ENCODE peak calls at places on chromosome 12, in four cellular contexts. U is spleen, R is uterus, Q is heart left ventricle. O is an unnamed sample.

GRCh38 chr12:107079172-107080011 is 14.0 kb downstream of the CRY1 start:
- DNase-seq in U (no peak), R (no peak), Q (no peak), O (no peak)

GRCh38 chr12:87848248-87848868 is 180.8 kb downstream of the C12orf50 start:
- DNase-seq in U (no peak), R (no peak), Q (no peak), O (no peak)

GRCh38 chr12:58285551-58285950 is 344.2 kb downstream of the ATP23 start:
- DNase-seq in U (no peak), R (no peak), Q (no peak), O (no peak)

GRCh38 chr12:113299619-113300237 is 35.2 kb downstream of the SLC8B1 start:
- DNase-seq in U (no peak), R (peak; percentile 49), Q (peak; percentile 57), O (no peak)

GRCh38 chr12:65494537-65494936 is 216.1 kb downstream of the MSRB3 start:
- DNase-seq in U (no peak), R (no peak), Q (no peak), O (no peak)

GRCh38 chr12:8913702-8914032 is 642 bp upstream of the PHC1 start:
- DNase-seq in U (no peak), R (no peak), Q (no peak), O (no peak)

GRCh38 chr12:93154753-93155475 is 222.8 kb upstream of the NUDT4 start:
- DNase-seq in U (no peak), R (no peak), Q (no peak), O (no peak)

GRCh38 chr12:14664434-14665023 is 31.9 kb downstream of the GUCY2C start:
- DNase-seq in U (no peak), R (peak; percentile 34), Q (no peak), O (no peak)

GRCh38 chr12:73547421-73547820 is 990.2 kb upstream of the ATXN7L3B start:
- DNase-seq in U (no peak), R (no peak), Q (no peak), O (no peak)

GRCh38 chr12:98188649-98189048 is 326.7 kb upstream of the TMPO start:
- DNase-seq in U (no peak), R (no peak), Q (no peak), O (no peak)

GRCh38 chr12:128240745-128241144 is 26.2 kb upstream of the TMEM132C start:
- DNase-seq in U (no peak), R (no peak), Q (no peak), O (no peak)

GRCh38 chr12:85279449-85280137 is 427 bp upstream of the ALX1 start:
- DNase-seq in U (no peak), R (no peak), Q (no peak), O (no peak)

GRCh38 chr12:28539691-28540323 is 349.6 kb downstream of the CCDC91 start:
- DNase-seq in U (no peak), R (no peak), Q (no peak), O (no peak)

GRCh38 chr12:10189653-10190052 is 10.8 kb downstream of the TMEM52B start:
- DNase-seq in U (no peak), R (no peak), Q (no peak), O (no peak)

GRCh38 chr12:49707127-49707811 is at the start of gene FMNL3:
- DNase-seq in U (peak; percentile 100), R (peak; percentile 97), Q (peak; percentile 99), O (peak; percentile 96)

GRCh38 chr12:106282457-106283097 is 20.0 kb upstream of the TCP11L2 start:
- DNase-seq in U (peak; percentile 81), R (peak; percentile 61), Q (no peak), O (peak; percentile 29)

GRCh38 chr12:45575417-45575816 is 154.1 kb upstream of the ARID2 start:
- DNase-seq in U (no peak), R (no peak), Q (no peak), O (no peak)

GRCh38 chr12:51994539-51994820 is 12.3 kb upstream of the TAMALIN start:
- DNase-seq in U (no peak), R (no peak), Q (no peak), O (no peak)

GRCh38 chr12:103858953-103859601 is 18.0 kb upstream of the NT5DC3 start:
- DNase-seq in U (no peak), R (peak; percentile 93), Q (peak; percentile 31), O (no peak)

GRCh38 chr12:100348657-100349454 is 8.0 kb upstream of the SLC17A8 start:
- DNase-seq in U (no peak), R (no peak), Q (no peak), O (no peak)

GRCh38 chr12:67519824-67520433 is 128.6 kb upstream of the DYRK2 start:
- DNase-seq in U (no peak), R (no peak), Q (no peak), O (no peak)

GRCh38 chr12:51217133-51217967 is 512 bp downstream of the POU6F1 start:
- DNase-seq in U (peak; percentile 90), R (peak; percentile 60), Q (peak; percentile 61), O (peak; percentile 75)

GRCh38 chr12:96070670-96071279 is 35.4 kb upstream of the LTA4H start:
- DNase-seq in U (no peak), R (no peak), Q (no peak), O (no peak)

GRCh38 chr12:112419269-112420133 is 754 bp downstream of the PTPN11 start:
- DNase-seq in U (no peak), R (peak; percentile 77), Q (peak; percentile 75), O (no peak)

GRCh38 chr12:92927055-92927435 is 2.0 kb downstream of the EEA1 start:
- DNase-seq in U (no peak), R (no peak), Q (peak; percentile 22), O (no peak)

GRCh38 chr12:123938679-123939480 is 33.8 kb downstream of the CCDC92 start:
- DNase-seq in U (peak; percentile 68), R (no peak), Q (no peak), O (no peak)

GRCh38 chr12:96047621-96048211 is 12.3 kb upstream of the LTA4H start:
- DNase-seq in U (no peak), R (no peak), Q (no peak), O (no peak)

GRCh38 chr12:131282292-131283080 is 328.8 kb downstream of the ADGRD1 start:
- DNase-seq in U (peak; percentile 57), R (peak; percentile 4), Q (peak; percentile 15), O (no peak)

GRCh38 chr12:25699454-25699853 is 146.4 kb upstream of the LMNTD1 start:
- DNase-seq in U (no peak), R (no peak), Q (no peak), O (no peak)

DNA sequence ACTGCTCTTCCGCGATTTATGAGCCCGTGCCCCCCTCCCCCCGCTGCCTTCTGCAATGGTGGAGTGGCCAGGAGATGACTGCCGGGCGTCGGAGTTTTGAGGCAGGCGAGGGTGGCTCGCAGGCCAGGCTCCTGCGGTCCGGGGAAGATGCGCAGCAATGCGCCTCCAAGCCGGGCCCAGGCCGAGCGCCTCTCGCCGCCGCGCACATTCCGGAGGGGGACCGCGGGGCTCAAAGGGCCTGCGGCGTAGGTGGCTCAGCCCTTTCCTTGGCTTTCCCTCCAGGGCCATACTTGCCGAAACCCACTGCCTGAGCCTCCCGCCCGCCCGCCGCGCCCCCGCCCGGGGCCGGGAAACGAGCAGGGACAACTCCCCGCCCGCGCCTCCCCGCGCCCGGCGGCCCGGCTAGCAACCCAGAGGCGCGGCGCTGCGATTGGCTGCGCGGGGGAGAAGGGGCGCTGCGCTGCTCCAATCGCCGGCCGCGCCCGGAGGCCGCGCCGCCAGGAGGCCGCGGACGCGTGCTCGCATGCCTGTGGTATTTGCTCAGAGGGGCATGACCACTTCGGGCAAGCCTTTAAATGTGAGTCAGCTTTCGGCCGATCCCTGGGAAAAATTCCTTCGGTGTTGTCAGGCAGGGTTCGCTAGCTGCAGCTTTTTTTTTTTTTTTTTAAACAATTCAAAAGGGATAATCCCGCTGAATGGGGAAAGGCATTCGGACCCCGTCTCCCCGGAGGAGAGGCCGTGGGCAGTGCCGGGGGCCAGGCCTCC is 157.9 kb upstream of the PARP11 start:
- DNase-seq in U (peak; percentile 92), R (peak; percentile 93), Q (peak; percentile 86), O (peak; percentile 83)
- TF ChIP-seq POLR2A in U (no peak), R (peak; percentile 81), Q (no peak), O (no peak)

GRCh38 chr12:43807361-43807760 is 1.2 kb upstream of the TWF1 start:
- DNase-seq in U (no peak), R (no peak), Q (no peak), O (no peak)

GRCh38 chr12:43805149-43805856 is 814 bp downstream of the TWF1 start:
- DNase-seq in U (no peak), R (no peak), Q (no peak), O (no peak)

GRCh38 chr12:43812042-43812441 is 5.9 kb upstream of the TWF1 start:
- DNase-seq in U (no peak), R (no peak), Q (no peak), O (no peak)

GRCh38 chr12:43806737-43807072 is 588 bp upstream of the TWF1 start:
- DNase-seq in U (no peak), R (no peak), Q (no peak), O (no peak)

DNA sequence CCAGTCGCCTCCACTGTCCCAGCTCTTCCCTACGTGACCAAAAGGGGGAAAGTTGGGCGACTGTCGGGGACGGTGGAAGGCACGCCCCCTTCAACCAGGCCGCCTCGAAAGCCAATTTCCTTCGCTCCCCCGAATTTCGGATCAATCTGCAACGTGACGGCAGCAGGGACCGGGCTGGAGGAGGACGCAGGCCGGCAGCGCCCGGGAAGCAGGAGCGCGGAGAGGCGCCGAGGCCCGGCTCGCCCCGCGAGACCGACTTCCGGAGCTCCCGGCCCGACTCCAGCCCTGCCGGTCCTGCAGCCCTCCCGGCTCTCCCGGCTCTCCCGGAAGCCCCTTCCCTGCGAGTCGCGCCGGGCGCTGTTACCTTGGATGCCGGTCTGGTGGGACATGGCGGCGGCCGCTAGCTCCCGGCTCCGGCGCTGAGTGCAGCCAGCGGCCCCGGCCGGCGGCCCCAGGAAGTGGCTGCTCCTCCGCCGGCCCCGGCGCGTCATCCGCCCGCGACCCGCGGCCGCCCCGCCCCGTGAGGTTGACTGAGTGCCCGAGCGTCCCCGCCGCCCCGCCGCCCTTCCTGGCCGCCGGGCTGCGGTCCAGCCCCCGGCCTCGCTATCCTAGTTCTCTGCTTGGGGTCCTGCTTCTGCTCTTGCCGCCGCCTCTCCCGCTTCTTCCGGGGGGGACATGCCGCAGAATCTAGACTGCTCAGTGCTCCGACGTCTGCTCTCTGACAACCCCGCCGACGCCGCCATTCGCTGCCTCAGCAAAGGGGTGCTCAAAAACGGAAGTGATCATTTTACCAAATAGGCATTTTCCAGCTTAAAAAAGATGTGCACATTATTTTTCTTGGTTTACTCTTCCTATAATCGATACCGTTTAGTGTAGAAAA is at the start of gene TWF1:
- DNase-seq in U (peak; percentile 98), R (peak; percentile 78), Q (peak; percentile 92), O (peak; percentile 78)
- TF ChIP-seq POLR2A in U (peak; percentile 75), R (peak; percentile 48), Q (no peak), O (peak; percentile 89)

GRCh38 chr12:12562585-12563245 is at the start of gene DUSP16:
- DNase-seq in U (peak; percentile 96), R (peak; percentile 94), Q (peak; percentile 95), O (peak; percentile 63)
- TF ChIP-seq POLR2A in U (peak; percentile 42), R (peak; percentile 91), Q (no peak), O (peak; percentile 81)

GRCh38 chr12:120394483-120395367 is 25.8 kb upstream of the MSI1 start:
- DNase-seq in U (no peak), R (no peak), Q (no peak), O (no peak)
- TF ChIP-seq POLR2A in U (no peak), R (no peak), Q (no peak), O (no peak)